ENCODE peak calls at places on chromosomes 12 and 14, in seven cellular contexts. N is DND-41, C is GM23248, W is AG04450, G is ovary, E is left lung, A is HCT116. V is an unnamed sample.

GRCh38 chr12:39619660-39620433 is at the start of gene ABCD2:
- DNase-seq in N (peak), C (peak), W (peak), G (peak), E (peak), A (peak), V (peak)

GRCh38 chr14:78959674-78960264 is 789.6 kb downstream of the NRXN3 start:
- DNase-seq in N (peak), C (peak), W (peak), G (peak), E (peak), A (peak), V (peak)

GRCh38 chr12:27807063-27807703 is 27.1 kb upstream of the MANSC4 start:
- DNase-seq in N (no peak), C (no peak), W (no peak), G (no peak), E (no peak), A (no peak), V (no peak)

GRCh38 chr14:31457665-31458659 is 656 bp upstream of the DTD2 start:
- DNase-seq in N (no peak), C (no peak), W (no peak), G (no peak), E (no peak), A (no peak), V (no peak)

GRCh38 chr14:52349731-52350130 is 35.6 kb downstream of the PTGER2 start:
- DNase-seq in N (no peak), C (no peak), W (no peak), G (no peak), E (no peak), A (no peak), V (no peak)

GRCh38 chr12:75738486-75738885 is 227.1 kb upstream of the KRR1 start:
- DNase-seq in N (no peak), C (peak), W (no peak), G (no peak), E (no peak), A (no peak), V (no peak)

GRCh38 chr12:67650528-67651379 is 2.2 kb downstream of the DYRK2 start:
- DNase-seq in N (peak), C (peak), W (no peak), G (peak), E (no peak), A (no peak), V (peak)

GRCh38 chr12:71938728-71939385 is at the start of gene TPH2:
- DNase-seq in N (peak), C (peak), W (no peak), G (peak), E (peak), A (peak), V (peak)

GRCh38 chr12:116542345-116542950 is 16.7 kb upstream of the MAP1LC3B2 start:
- DNase-seq in N (no peak), C (no peak), W (no peak), G (no peak), E (no peak), A (no peak), V (no peak)

GRCh38 chr14:55099741-55100140 is 29.3 kb upstream of the LGALS3 start:
- DNase-seq in N (no peak), C (peak), W (peak), G (no peak), E (no peak), A (no peak), V (no peak)

GRCh38 chr12:3553681-3554546 is 62.9 kb downstream of the PRMT8 start:
- DNase-seq in N (peak), C (no peak), W (no peak), G (no peak), E (no peak), A (no peak), V (no peak)

GRCh38 chr14:101019541-101019940 is 116.0 kb upstream of the RTL1 start:
- DNase-seq in N (peak), C (no peak), W (no peak), G (peak), E (no peak), A (no peak), V (peak)

GRCh38 chr14:62455446-62455845 is 589.8 kb downstream of the KCNH5 start:
- DNase-seq in N (no peak), C (no peak), W (no peak), G (no peak), E (no peak), A (no peak), V (no peak)

GRCh38 chr12:30440826-30441602 is 254.7 kb downstream of the IPO8 start:
- DNase-seq in N (no peak), C (peak), W (no peak), G (no peak), E (no peak), A (peak), V (peak)

GRCh38 chr14:94180655-94181271 is 6.6 kb downstream of the PPP4R4 start:
- DNase-seq in N (no peak), C (peak), W (no peak), G (no peak), E (no peak), A (peak), V (peak)

GRCh38 chr12:110754101-110754793 is 11.6 kb upstream of the PPP1CC start:
- DNase-seq in N (no peak), C (peak), W (no peak), G (no peak), E (no peak), A (no peak), V (no peak)

GRCh38 chr14:99315197-99315596 is 43.2 kb upstream of the BCL11B start:
- DNase-seq in N (no peak), C (no peak), W (no peak), G (no peak), E (no peak), A (no peak), V (no peak)

GRCh38 chr12:71315328-71315960 is 124.2 kb upstream of the LGR5 start:
- DNase-seq in N (no peak), C (no peak), W (no peak), G (no peak), E (peak), A (no peak), V (peak)

GRCh38 chr12:52149651-52150241 is 42.1 kb downstream of the KRT80 start:
- DNase-seq in N (no peak), C (no peak), W (no peak), G (no peak), E (no peak), A (no peak), V (no peak)

GRCh38 chr12:6367969-6368892 is 7.1 kb downstream of the SCNN1A start:
- DNase-seq in N (no peak), C (no peak), W (no peak), G (no peak), E (no peak), A (no peak), V (no peak)

GRCh38 chr14:102799684-102800562 is 22.7 kb downstream of the TRAF3 start:
- DNase-seq in N (no peak), C (peak), W (peak), G (no peak), E (no peak), A (no peak), V (peak)

GRCh38 chr12:109952160-109952858 is 43.9 kb downstream of the GIT2 start:
- DNase-seq in N (no peak), C (no peak), W (no peak), G (no peak), E (no peak), A (no peak), V (no peak)

GRCh38 chr12:67193705-67194104 is 75.5 kb upstream of the CAND1 start:
- DNase-seq in N (peak), C (peak), W (no peak), G (no peak), E (no peak), A (no peak), V (peak)

GRCh38 chr14:77375973-77376372 is 921 bp downstream of the TMED8 start:
- DNase-seq in N (no peak), C (no peak), W (no peak), G (no peak), E (no peak), A (no peak), V (no peak)

GRCh38 chr14:20455355-20456300 is 602 bp downstream of the APEX1 start:
- DNase-seq in N (no peak), C (peak), W (peak), G (no peak), E (no peak), A (no peak), V (no peak)

GRCh38 chr12:44031472-44032185 is 195.7 kb downstream of the TMEM117 start:
- DNase-seq in N (no peak), C (no peak), W (no peak), G (no peak), E (no peak), A (no peak), V (no peak)

GRCh38 chr12:116771651-116772050 is 33.5 kb downstream of the RNFT2 start:
- DNase-seq in N (no peak), C (no peak), W (no peak), G (no peak), E (no peak), A (no peak), V (no peak)

GRCh38 chr12:110227138-110227537 is 53.9 kb upstream of the ATP2A2 start:
- DNase-seq in N (no peak), C (no peak), W (no peak), G (no peak), E (no peak), A (no peak), V (no peak)

GRCh38 chr14:22887260-22887989 is 4.4 kb downstream of the REM2 start:
- DNase-seq in N (no peak), C (peak), W (no peak), G (peak), E (peak), A (peak), V (no peak)

GRCh38 chr12:98725481-98726247 is 80.6 kb downstream of the APAF1 start:
- DNase-seq in N (peak), C (peak), W (peak), G (peak), E (no peak), A (peak), V (peak)

GRCh38 chr12:133231001-133231400 is 4.7 kb downstream of the ANHX start:
- DNase-seq in N (no peak), C (no peak), W (no peak), G (no peak), E (no peak), A (no peak), V (no peak)

DNA sequence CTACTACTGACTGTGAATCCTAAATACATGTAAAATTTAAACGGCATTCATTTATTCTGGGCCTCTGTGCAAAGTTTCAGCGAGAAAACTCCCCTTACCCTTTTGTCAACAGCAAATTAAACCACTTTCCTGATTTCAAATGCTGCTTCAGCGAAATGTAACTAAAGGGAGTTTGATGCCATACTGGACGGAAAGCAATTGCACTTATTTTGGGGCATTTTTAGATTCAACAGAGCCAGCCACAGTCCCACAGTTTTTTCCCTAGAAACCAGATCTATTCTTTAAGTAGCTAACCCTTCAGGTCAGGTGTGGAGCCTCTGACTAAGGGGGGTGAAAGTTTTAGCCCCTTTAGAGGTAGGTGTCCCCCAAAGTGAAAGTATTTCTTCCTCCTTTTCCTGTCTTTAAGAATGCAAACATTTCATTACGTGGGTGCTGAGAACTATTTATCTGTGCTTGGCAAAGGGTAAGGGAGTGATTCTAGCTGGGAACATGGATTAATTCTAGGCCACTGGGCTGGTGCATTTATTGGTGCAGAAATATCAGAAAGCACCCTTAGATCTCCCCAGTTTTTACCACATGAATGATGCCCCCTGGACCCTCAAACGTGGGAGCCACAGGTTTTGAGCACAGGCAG is 72.7 kb downstream of the SPTB start:
- DNase-seq in N (no peak), C (no peak), W (no peak), G (no peak), E (no peak), A (no peak), V (no peak)
- H3K27ac ChIP-seq in N (no peak), C (peak), W (peak), G (no peak), E (no peak), A (no peak), V (no peak)

DNA sequence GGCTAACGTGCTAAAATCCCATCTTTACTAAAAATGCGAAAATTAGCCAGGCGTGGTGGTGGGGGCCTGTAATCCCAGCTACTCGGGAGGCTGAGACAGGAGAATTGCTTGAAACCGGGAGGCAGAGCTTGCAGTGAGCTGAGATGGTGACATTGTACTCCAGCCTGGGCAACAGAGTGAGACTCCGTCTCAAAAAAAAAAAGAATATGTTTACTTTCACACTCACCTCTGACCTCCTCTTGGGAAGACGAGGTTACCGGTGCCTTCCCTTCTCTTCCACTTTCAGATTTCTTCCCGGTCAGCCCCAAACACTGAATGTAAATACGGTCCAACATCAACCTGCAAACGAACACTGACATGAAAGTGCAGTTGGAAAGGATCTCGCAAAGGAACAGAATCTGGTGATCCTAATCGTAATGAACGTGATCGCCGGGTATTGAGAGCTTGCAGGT is 31.8 kb upstream of the PPP1R13B start:
- DNase-seq in N (no peak), C (no peak), W (no peak), G (no peak), E (no peak), A (no peak), V (no peak)
- H3K4me3 ChIP-seq in N (no peak), C (no peak), W (no peak), G (no peak), E (peak), A (no peak), V (peak)

GRCh38 chr14:91272341-91273272 is 28.1 kb upstream of the GPR68 start:
- DNase-seq in N (no peak), C (no peak), W (no peak), G (no peak), E (no peak), A (no peak), V (no peak)
- H3K27ac ChIP-seq in N (no peak), C (no peak), W (no peak), G (no peak), E (no peak), A (no peak), V (no peak)

DNA sequence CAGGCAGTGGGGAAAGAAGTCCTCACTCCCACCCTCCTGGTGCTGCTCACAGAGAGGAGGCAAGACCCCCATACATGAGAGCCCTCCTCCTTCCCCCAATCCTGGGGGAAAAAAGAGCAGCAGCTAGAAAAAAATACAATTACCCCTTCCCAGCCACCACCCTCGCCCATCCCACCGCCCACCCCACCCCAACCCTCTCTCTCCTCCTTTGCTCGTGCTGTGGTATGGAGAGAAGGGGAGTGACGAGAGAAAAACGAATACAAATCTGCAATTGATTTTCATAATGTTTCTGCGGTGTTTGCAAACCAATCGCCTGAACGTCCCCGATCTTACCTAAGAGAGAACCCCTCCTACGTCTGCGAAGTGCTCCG is 219 bp upstream of the HOXC11 start:
- DNase-seq in N (no peak), C (no peak), W (no peak), G (no peak), E (no peak), A (no peak), V (no peak)
- H3K4me3 ChIP-seq in N (no peak), C (no peak), W (no peak), G (no peak), E (no peak), A (no peak), V (no peak)

DNA sequence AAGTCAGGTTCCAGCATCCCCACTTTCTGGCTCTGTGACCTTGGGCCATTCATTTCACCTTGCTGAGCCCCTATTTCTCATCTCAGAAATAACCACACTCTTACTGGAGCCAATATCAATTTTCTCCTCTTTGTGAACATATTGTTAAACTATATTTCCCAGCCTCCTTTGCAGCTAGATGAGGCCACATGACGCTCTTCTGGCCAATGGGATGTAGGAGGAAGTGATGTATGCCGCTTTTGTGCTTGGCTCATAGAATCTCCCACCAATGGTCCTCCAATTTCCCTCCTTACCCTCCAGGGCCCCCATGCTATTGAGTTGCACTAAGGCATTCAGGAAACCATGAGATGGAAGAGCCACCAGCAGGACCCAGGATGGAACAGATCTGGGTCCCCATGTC is 24.6 kb upstream of the BDKRB2 start:
- DNase-seq in N (no peak), C (no peak), W (no peak), G (no peak), E (no peak), A (no peak), V (no peak)
- H3K27ac ChIP-seq in N (no peak), C (no peak), W (no peak), G (no peak), E (no peak), A (no peak), V (no peak)

DNA sequence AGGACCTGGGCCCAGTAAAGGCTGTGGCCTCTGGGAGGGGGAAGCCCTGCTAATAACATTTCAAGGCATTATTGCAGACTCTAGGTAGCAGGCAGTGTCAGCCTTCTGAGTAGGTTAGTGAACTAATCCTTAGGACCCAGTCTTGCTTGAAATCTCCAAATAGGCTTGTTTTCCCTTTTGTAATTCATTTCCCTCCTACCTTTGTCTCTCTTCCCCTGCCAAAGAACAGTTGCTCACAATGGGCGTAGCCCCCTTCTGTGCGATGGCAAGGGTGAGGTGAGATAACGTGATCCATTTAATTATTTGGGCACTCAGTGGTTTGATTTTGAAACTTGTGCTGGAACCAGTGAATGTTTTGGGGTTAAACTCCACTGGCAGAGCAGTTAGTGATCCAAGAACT is 10.9 kb downstream of the PELI2 start:
- DNase-seq in N (no peak), C (no peak), W (no peak), G (no peak), E (no peak), A (no peak), V (no peak)
- H3K4me3 ChIP-seq in N (peak), C (no peak), W (no peak), G (no peak), E (no peak), A (no peak), V (no peak)

GRCh38 chr12:112979281-112979680 is 962 bp downstream of the OAS2 start:
- DNase-seq in N (peak), C (no peak), W (no peak), G (no peak), E (no peak), A (no peak), V (no peak)

GRCh38 chr12:112980491-112981158 is 2.3 kb downstream of the OAS2 start:
- DNase-seq in N (no peak), C (no peak), W (no peak), G (no peak), E (no peak), A (no peak), V (no peak)

GRCh38 chr12:112977139-112977538 is 1.2 kb upstream of the OAS2 start:
- DNase-seq in N (no peak), C (no peak), W (no peak), G (no peak), E (no peak), A (no peak), V (no peak)

GRCh38 chr12:112977641-112978040 is 678 bp upstream of the OAS2 start:
- DNase-seq in N (no peak), C (peak), W (no peak), G (no peak), E (no peak), A (no peak), V (no peak)

GRCh38 chr12:112978163-112979081 is at the start of gene OAS2:
- DNase-seq in N (peak), C (peak), W (no peak), G (no peak), E (peak), A (no peak), V (no peak)
- H3K27ac ChIP-seq in N (peak), C (peak), W (peak), G (peak), E (peak), A (no peak), V (no peak)

GRCh38 chr14:73452341-73453191 is 5.8 kb downstream of the NUMB start:
- DNase-seq in N (no peak), C (peak), W (peak), G (no peak), E (no peak), A (no peak), V (no peak)
- H3K4me3 ChIP-seq in N (no peak), C (peak), W (no peak), G (no peak), E (no peak), A (no peak), V (no peak)

V was measured in SJCRH30.